ENCODE peak calls at places on chromosome 7, in six cellular contexts. M, L, A, E, H and W are unnamed samples.

GRCh38 chr7:149093228-149093627 is 2.7 kb upstream of the ZNF786 start:
- DNase-seq in M (no peak), L (no peak), A (no peak), H (no peak), E (no peak), W (no peak)

GRCh38 chr7:29370531-29371314 is 176.1 kb downstream of the CHN2 start:
- DNase-seq in E (peak), H (no peak), L (no peak), A (no peak), M (no peak), W (no peak)

GRCh38 chr7:1725766-1726630 is 55.9 kb downstream of the ELFN1 start:
- DNase-seq in L (no peak), E (no peak), M (no peak), A (no peak), H (no peak), W (no peak)

GRCh38 chr7:74027683-74028320 is at the start of gene ELN:
- DNase-seq in E (peak), A (no peak), M (peak), H (no peak), L (no peak), W (no peak)

GRCh38 chr7:868189-868486 is 8.2 kb upstream of the GET4 start:
- DNase-seq in E (no peak), M (no peak), H (no peak), L (no peak), A (no peak), W (no peak)

GRCh38 chr7:7595451-7595850 is 28.8 kb downstream of the MIOS start:
- DNase-seq in E (peak), A (peak), M (no peak), H (no peak), L (peak), W (no peak)

GRCh38 chr7:88759216-88759955 is at the start of gene ZNF804B:
- DNase-seq in A (no peak), M (no peak), H (no peak), E (no peak), L (no peak), W (no peak)

GRCh38 chr7:100170111-100170897 is 1.9 kb upstream of the GAL3ST4 start:
- DNase-seq in H (no peak), M (no peak), L (no peak), A (no peak), E (no peak), W (no peak)

GRCh38 chr7:97555845-97556431 is 175.9 kb upstream of the TAC1 start:
- DNase-seq in H (peak), A (no peak), M (no peak), L (no peak), E (no peak), W (no peak)

GRCh38 chr7:157516311-157516710 is 179.5 kb downstream of the DNAJB6 start:
- DNase-seq in H (no peak), A (no peak), E (no peak), L (no peak), M (no peak), W (no peak)

GRCh38 chr7:91632948-91633519 is 247.5 kb downstream of the MTERF1 start:
- DNase-seq in L (no peak), M (no peak), H (no peak), E (no peak), A (no peak), W (no peak)

GRCh38 chr7:16268821-16269768 is 152.2 kb downstream of the CRPPA start:
- DNase-seq in E (peak), A (no peak), H (no peak), L (no peak), M (no peak), W (peak)